ENCODE peak calls at places on chromosome X, in seven cellular contexts. V is activated CD4-positive, CD25-positive, alpha-beta regulatory T cell; B is ureter; T is NCI-H1092; D is uterus; F is NCI-H748 treated with DMSO at 0.1 percent for 48 hours; J is ecto neural progenitor cell. K is an unnamed sample.

GRCh38 chrX:7586126-7586525 is 256.8 kb upstream of the VCX start:
- DNase-seq in V (no peak), B (no peak), T (no peak), D (no peak), F (peak), J (no peak), K (no peak)

GRCh38 chrX:150361777-150362351 is 1.3 kb upstream of the MAMLD1 start:
- DNase-seq in V (peak), B (no peak), T (no peak), D (no peak), F (no peak), J (no peak), K (peak)

GRCh38 chrX:8084023-8084422 is 87.0 kb downstream of the VCX2 start:
- DNase-seq in V (no peak), B (no peak), T (no peak), D (no peak), F (no peak), J (no peak), K (no peak)

GRCh38 chrX:66634272-66634671 is 4.6 kb downstream of the EDA2R start:
- DNase-seq in V (no peak), B (no peak), T (no peak), D (no peak), F (no peak), J (no peak), K (no peak)

GRCh38 chrX:44183329-44183728 is 160.1 kb downstream of the EFHC2 start:
- DNase-seq in V (no peak), B (no peak), T (no peak), D (no peak), F (no peak), J (no peak), K (no peak)

GRCh38 chrX:149631293-149632165 is at the start of gene TMEM185A:
- DNase-seq in V (peak), B (peak), T (peak), D (peak), F (peak), J (peak), K (peak)

GRCh38 chrX:150200820-150201287 is 162.3 kb upstream of the MAMLD1 start:
- DNase-seq in V (no peak), B (no peak), T (peak), D (peak), F (no peak), J (peak), K (peak)

GRCh38 chrX:67574696-67575095 is 30.9 kb downstream of the AR start:
- DNase-seq in V (no peak), B (no peak), T (no peak), D (no peak), F (no peak), J (no peak), K (no peak)

GRCh38 chrX:4830880-4831557 is 1117.6 kb upstream of the PRKX start:
- DNase-seq in V (no peak), B (no peak), T (no peak), D (no peak), F (no peak), J (no peak), K (no peak)

GRCh38 chrX:151391722-151392121 is 5.3 kb upstream of the VMA21 start:
- DNase-seq in V (no peak), B (no peak), T (no peak), D (no peak), F (no peak), J (no peak), K (no peak)

GRCh38 chrX:97322401-97322800 is 438.7 kb downstream of the RPA4 start:
- DNase-seq in V (no peak), B (no peak), T (no peak), D (no peak), F (no peak), J (no peak), K (no peak)

GRCh38 chrX:120236676-120237460 is 13.7 kb upstream of the ZBTB33 start:
- DNase-seq in V (no peak), B (no peak), T (no peak), D (no peak), F (no peak), J (no peak), K (no peak)

GRCh38 chrX:153999359-154000037 is 20.2 kb downstream of the IRAK1 start:
- DNase-seq in V (no peak), B (no peak), T (no peak), D (no peak), F (no peak), J (no peak), K (no peak)

GRCh38 chrX:133414399-133415275 is 652 bp downstream of the GPC4 start:
- DNase-seq in V (no peak), B (no peak), T (no peak), D (peak), F (no peak), J (peak), K (peak)

K was measured in sigmoid colon.